ENCODE peak calls at places on chromosomes 13 and 19, in eight cellular contexts. One of them, this sample, is unnamed.

GRCh38 chr13:25111557-25111956 is 15.6 kb downstream of the PABPC3 start:
- DNase-seq in BJ: no peak
- DNase-seq in brain microvascular endothelial cell: peak
- DNase-seq in bronchial epithelial cell: peak
- DNase-seq in lower leg skin: no peak
- DNase-seq in GM12865: no peak
- DNase-seq in mammary epithelial cell: peak
- DNase-seq in breast epithelium: no peak
- DNase-seq in this sample: peak

GRCh38 chr19:28898279-28898678 is 314.7 kb downstream of the UQCRFS1 start:
- DNase-seq in BJ: peak
- DNase-seq in mammary epithelial cell: no peak
- DNase-seq in bronchial epithelial cell: no peak
- DNase-seq in brain microvascular endothelial cell: no peak
- DNase-seq in lower leg skin: no peak
- DNase-seq in GM12865: no peak
- DNase-seq in breast epithelium: no peak
- DNase-seq in this sample: no peak

GRCh38 chr13:28035146-28035782 is 46.8 kb upstream of the URAD start:
- DNase-seq in GM12865: peak
- DNase-seq in BJ: no peak
- DNase-seq in bronchial epithelial cell: peak
- DNase-seq in mammary epithelial cell: peak
- DNase-seq in lower leg skin: no peak
- DNase-seq in brain microvascular endothelial cell: no peak
- DNase-seq in breast epithelium: no peak
- DNase-seq in this sample: peak

GRCh38 chr19:47436712-47437401 is 17.5 kb upstream of the MEIS3 start:
- DNase-seq in bronchial epithelial cell: peak
- DNase-seq in mammary epithelial cell: peak
- DNase-seq in brain microvascular endothelial cell: peak
- DNase-seq in breast epithelium: peak
- DNase-seq in lower leg skin: peak
- DNase-seq in GM12865: peak
- DNase-seq in BJ: no peak
- DNase-seq in this sample: peak

GRCh38 chr19:50053119-50053518 is 27.3 kb downstream of the ZNF473 start:
- DNase-seq in GM12865: peak
- DNase-seq in brain microvascular endothelial cell: no peak
- DNase-seq in bronchial epithelial cell: no peak
- DNase-seq in lower leg skin: no peak
- DNase-seq in breast epithelium: no peak
- DNase-seq in mammary epithelial cell: no peak
- DNase-seq in BJ: no peak
- DNase-seq in this sample: no peak

GRCh38 chr13:32837307-32837972 is 178.8 kb upstream of the KL start:
- DNase-seq in bronchial epithelial cell: no peak
- DNase-seq in brain microvascular endothelial cell: no peak
- DNase-seq in BJ: no peak
- DNase-seq in mammary epithelial cell: no peak
- DNase-seq in lower leg skin: no peak
- DNase-seq in GM12865: no peak
- DNase-seq in breast epithelium: no peak
- DNase-seq in this sample: no peak

GRCh38 chr13:74136089-74136658 is 2.0 kb upstream of the KLF12 start:
- DNase-seq in BJ: no peak
- DNase-seq in lower leg skin: no peak
- DNase-seq in mammary epithelial cell: peak
- DNase-seq in bronchial epithelial cell: peak
- DNase-seq in breast epithelium: peak
- DNase-seq in GM12865: peak
- DNase-seq in brain microvascular endothelial cell: peak
- DNase-seq in this sample: peak

GRCh38 chr13:21638319-21639282 is 32.3 kb upstream of the FGF9 start:
- DNase-seq in mammary epithelial cell: peak
- DNase-seq in BJ: no peak
- DNase-seq in brain microvascular endothelial cell: no peak
- DNase-seq in GM12865: peak
- DNase-seq in bronchial epithelial cell: peak
- DNase-seq in breast epithelium: no peak
- DNase-seq in lower leg skin: no peak
- DNase-seq in this sample: peak

DNA sequence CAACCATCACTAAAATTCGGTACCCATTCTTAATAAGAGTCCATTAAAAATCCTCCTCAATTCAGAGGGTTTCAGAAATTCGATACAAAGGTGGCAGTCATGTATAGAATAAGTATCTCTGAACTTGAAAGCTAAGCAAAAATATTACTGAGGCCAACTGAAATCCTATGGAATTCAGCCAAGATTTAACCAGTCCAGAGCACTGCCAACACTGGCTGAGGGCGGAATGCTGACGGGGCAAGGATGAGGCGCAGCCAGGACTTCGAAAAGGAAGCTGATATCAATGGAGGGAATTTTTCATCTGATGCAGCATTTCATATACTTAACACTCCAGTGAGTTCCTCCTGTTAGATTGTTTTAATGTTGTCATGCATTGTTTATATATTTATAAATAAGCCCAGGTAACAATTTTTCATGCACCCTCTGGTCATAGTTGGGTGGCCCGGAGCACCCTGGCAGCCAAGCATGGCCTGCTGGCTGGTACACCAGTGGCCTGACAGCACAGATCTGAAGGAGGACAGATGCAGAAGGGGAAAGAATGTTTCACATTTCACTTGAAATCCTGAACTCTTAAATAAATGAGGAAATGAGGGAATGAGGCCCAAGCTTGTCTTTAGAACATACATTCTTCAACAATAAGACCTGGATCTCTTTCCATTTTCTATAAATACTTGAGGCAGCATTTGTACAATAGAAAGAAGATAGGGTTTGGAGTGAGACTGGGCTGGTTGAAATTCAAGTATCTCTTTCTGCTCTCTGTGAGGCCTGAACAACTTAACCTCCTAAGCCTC is 41.5 kb downstream of the WDFY2 start:
- DNase-seq in GM12865: no peak
- DNase-seq in brain microvascular endothelial cell: no peak
- DNase-seq in breast epithelium: no peak
- DNase-seq in mammary epithelial cell: peak
- DNase-seq in bronchial epithelial cell: peak
- DNase-seq in lower leg skin: no peak
- DNase-seq in BJ: no peak
- DNase-seq in this sample: peak
- H3K4me3 ChIP-seq in GM12865: no peak
- H3K4me3 ChIP-seq in brain microvascular endothelial cell: no peak
- H3K4me3 ChIP-seq in breast epithelium: no peak
- H3K4me3 ChIP-seq in mammary epithelial cell: no peak
- H3K4me3 ChIP-seq in bronchial epithelial cell: no peak
- H3K4me3 ChIP-seq in lower leg skin: no peak
- H3K4me3 ChIP-seq in BJ: no peak
- H3K4me3 ChIP-seq in this sample: no peak

GRCh38 chr13:94415484-94415883 is 64.0 kb downstream of the DCT start:
- DNase-seq in bronchial epithelial cell: no peak
- DNase-seq in BJ: no peak
- DNase-seq in brain microvascular endothelial cell: no peak
- DNase-seq in mammary epithelial cell: no peak
- DNase-seq in GM12865: no peak
- DNase-seq in lower leg skin: no peak
- DNase-seq in breast epithelium: no peak
- DNase-seq in this sample: no peak

GRCh38 chr13:94414141-94414540 is 65.3 kb downstream of the DCT start:
- DNase-seq in brain microvascular endothelial cell: no peak
- DNase-seq in GM12865: no peak
- DNase-seq in mammary epithelial cell: no peak
- DNase-seq in BJ: no peak
- DNase-seq in lower leg skin: no peak
- DNase-seq in breast epithelium: no peak
- DNase-seq in bronchial epithelial cell: no peak
- DNase-seq in this sample: no peak

GRCh38 chr13:94417294-94417693 is 62.2 kb downstream of the DCT start:
- DNase-seq in breast epithelium: no peak
- DNase-seq in GM12865: no peak
- DNase-seq in bronchial epithelial cell: no peak
- DNase-seq in BJ: no peak
- DNase-seq in brain microvascular endothelial cell: no peak
- DNase-seq in mammary epithelial cell: no peak
- DNase-seq in lower leg skin: no peak
- DNase-seq in this sample: no peak

GRCh38 chr13:94419304-94419943 is 60.1 kb downstream of the DCT start:
- DNase-seq in mammary epithelial cell: peak
- DNase-seq in GM12865: peak
- DNase-seq in lower leg skin: no peak
- DNase-seq in brain microvascular endothelial cell: peak
- DNase-seq in BJ: no peak
- DNase-seq in bronchial epithelial cell: peak
- DNase-seq in breast epithelium: no peak
- DNase-seq in this sample: peak

GRCh38 chr13:94416454-94417080 is 62.9 kb downstream of the DCT start:
- DNase-seq in lower leg skin: no peak
- DNase-seq in BJ: no peak
- DNase-seq in breast epithelium: no peak
- DNase-seq in bronchial epithelial cell: peak
- DNase-seq in brain microvascular endothelial cell: peak
- DNase-seq in GM12865: peak
- DNase-seq in mammary epithelial cell: peak
- DNase-seq in this sample: peak
- TF ChIP-seq CTCF in lower leg skin: no peak
- TF ChIP-seq CTCF in BJ: peak
- TF ChIP-seq CTCF in breast epithelium: no peak
- TF ChIP-seq CTCF in bronchial epithelial cell: peak
- TF ChIP-seq CTCF in brain microvascular endothelial cell: peak
- TF ChIP-seq CTCF in GM12865: peak
- TF ChIP-seq CTCF in mammary epithelial cell: peak
- TF ChIP-seq CTCF in this sample: peak

GRCh38 chr19:45922281-45922680 is 7.7 kb upstream of the NANOS2 start:
- DNase-seq in GM12865: peak
- DNase-seq in lower leg skin: no peak
- DNase-seq in brain microvascular endothelial cell: no peak
- DNase-seq in BJ: no peak
- DNase-seq in breast epithelium: no peak
- DNase-seq in mammary epithelial cell: no peak
- DNase-seq in bronchial epithelial cell: no peak
- DNase-seq in this sample: no peak

GRCh38 chr19:45924891-45925447 is 10.4 kb upstream of the NANOS2 start:
- DNase-seq in BJ: no peak
- DNase-seq in GM12865: no peak
- DNase-seq in breast epithelium: no peak
- DNase-seq in mammary epithelial cell: peak
- DNase-seq in brain microvascular endothelial cell: no peak
- DNase-seq in lower leg skin: no peak
- DNase-seq in bronchial epithelial cell: peak
- DNase-seq in this sample: peak

GRCh38 chr19:45931055-45931454 is 16.5 kb upstream of the NANOS2 start:
- DNase-seq in mammary epithelial cell: no peak
- DNase-seq in lower leg skin: no peak
- DNase-seq in BJ: no peak
- DNase-seq in brain microvascular endothelial cell: no peak
- DNase-seq in bronchial epithelial cell: no peak
- DNase-seq in GM12865: no peak
- DNase-seq in breast epithelium: no peak
- DNase-seq in this sample: no peak

GRCh38 chr19:45929247-45929646 is 14.7 kb upstream of the NANOS2 start:
- DNase-seq in lower leg skin: no peak
- DNase-seq in mammary epithelial cell: no peak
- DNase-seq in GM12865: no peak
- DNase-seq in brain microvascular endothelial cell: no peak
- DNase-seq in bronchial epithelial cell: no peak
- DNase-seq in breast epithelium: no peak
- DNase-seq in BJ: no peak
- DNase-seq in this sample: no peak

GRCh38 chr19:45927565-45928261 is 13.1 kb upstream of the NANOS2 start:
- DNase-seq in BJ: peak
- DNase-seq in mammary epithelial cell: peak
- DNase-seq in GM12865: peak
- DNase-seq in brain microvascular endothelial cell: peak
- DNase-seq in bronchial epithelial cell: peak
- DNase-seq in breast epithelium: peak
- DNase-seq in lower leg skin: peak
- DNase-seq in this sample: peak
- H3K4me3 ChIP-seq in BJ: no peak
- H3K4me3 ChIP-seq in mammary epithelial cell: peak
- H3K4me3 ChIP-seq in GM12865: peak
- H3K4me3 ChIP-seq in brain microvascular endothelial cell: no peak
- H3K4me3 ChIP-seq in bronchial epithelial cell: no peak
- H3K4me3 ChIP-seq in breast epithelium: peak
- H3K4me3 ChIP-seq in lower leg skin: no peak
- H3K4me3 ChIP-seq in this sample: no peak

GRCh38 chr19:12930002-12930645 is 3.4 kb downstream of the FARSA start:
- DNase-seq in BJ: no peak
- DNase-seq in lower leg skin: no peak
- DNase-seq in GM12865: no peak
- DNase-seq in brain microvascular endothelial cell: no peak
- DNase-seq in bronchial epithelial cell: no peak
- DNase-seq in breast epithelium: no peak
- DNase-seq in mammary epithelial cell: no peak
- DNase-seq in this sample: no peak

GRCh38 chr19:12935071-12935470 is 1.6 kb upstream of the FARSA start:
- DNase-seq in bronchial epithelial cell: no peak
- DNase-seq in mammary epithelial cell: no peak
- DNase-seq in GM12865: no peak
- DNase-seq in lower leg skin: no peak
- DNase-seq in breast epithelium: no peak
- DNase-seq in BJ: no peak
- DNase-seq in brain microvascular endothelial cell: no peak
- DNase-seq in this sample: no peak

GRCh38 chr19:12936582-12936981 is 1.8 kb upstream of the CALR start:
- DNase-seq in mammary epithelial cell: no peak
- DNase-seq in BJ: no peak
- DNase-seq in bronchial epithelial cell: no peak
- DNase-seq in breast epithelium: no peak
- DNase-seq in lower leg skin: no peak
- DNase-seq in brain microvascular endothelial cell: no peak
- DNase-seq in GM12865: no peak
- DNase-seq in this sample: no peak

GRCh38 chr19:12932392-12933286 is 872 bp downstream of the FARSA start:
- DNase-seq in bronchial epithelial cell: no peak
- DNase-seq in brain microvascular endothelial cell: no peak
- DNase-seq in lower leg skin: no peak
- DNase-seq in BJ: no peak
- DNase-seq in GM12865: no peak
- DNase-seq in mammary epithelial cell: no peak
- DNase-seq in breast epithelium: no peak
- DNase-seq in this sample: no peak

DNA sequence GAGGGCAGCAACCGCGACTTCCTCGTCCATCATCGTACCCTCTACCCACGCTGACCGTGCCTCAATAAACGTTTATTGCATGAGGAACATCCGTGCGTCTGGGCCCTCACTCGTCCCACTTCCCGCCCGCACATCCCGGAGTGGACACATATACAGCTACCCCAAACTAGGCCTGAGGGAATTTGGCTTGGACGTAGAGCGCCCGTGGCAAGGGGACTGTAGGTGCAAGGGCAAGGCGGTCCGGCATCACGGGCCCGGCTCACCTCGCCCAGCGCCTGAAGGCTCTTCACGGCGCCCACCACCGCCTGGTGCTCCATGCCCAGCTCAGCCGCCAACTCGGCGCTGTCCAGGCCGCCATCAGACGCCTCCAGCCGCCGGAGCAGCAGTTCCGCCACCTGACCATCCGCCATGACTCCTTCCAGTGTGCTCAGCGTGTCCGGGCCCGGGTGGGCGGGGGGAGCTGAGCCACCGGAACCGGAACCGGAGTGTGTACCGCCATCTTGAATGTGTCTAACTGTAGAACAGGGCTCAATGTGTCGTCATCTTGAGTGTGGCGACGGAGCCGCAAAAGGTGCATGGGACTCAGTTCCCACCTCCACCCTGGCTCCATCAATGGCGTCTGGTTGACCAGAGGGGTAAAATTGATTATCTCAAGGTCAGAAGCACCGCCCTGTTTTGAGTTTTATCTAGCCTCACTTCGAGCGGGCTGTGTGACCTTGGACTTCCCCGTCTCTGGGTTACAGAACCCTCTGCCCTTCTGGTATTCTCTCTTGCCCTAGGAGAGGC is at the start of gene FARSA:
- DNase-seq in bronchial epithelial cell: peak
- DNase-seq in brain microvascular endothelial cell: peak
- DNase-seq in lower leg skin: peak
- DNase-seq in mammary epithelial cell: peak
- DNase-seq in BJ: no peak
- DNase-seq in breast epithelium: peak
- DNase-seq in GM12865: peak
- DNase-seq in this sample: peak
- TF ChIP-seq CTCF in bronchial epithelial cell: no peak
- TF ChIP-seq CTCF in brain microvascular endothelial cell: no peak
- TF ChIP-seq CTCF in lower leg skin: no peak
- TF ChIP-seq CTCF in mammary epithelial cell: no peak
- TF ChIP-seq CTCF in BJ: no peak
- TF ChIP-seq CTCF in breast epithelium: no peak
- TF ChIP-seq CTCF in GM12865: no peak
- TF ChIP-seq CTCF in this sample: no peak

This sample was measured in epithelial cell of esophagus.